ENCODE peak calls at places on chromosomes 6 and 20, in ten cellular contexts. Q, S, C, T, K, U, G, Z, V and Y are unnamed samples. For H3K36me3, the result is how much of the 10 kb centered on the place peaks cover.

GRCh38 chr20:57980526-57980925 is 247.9 kb downstream of the ANKRD60 start:
- DNase-seq in Q (no peak), S (no peak), C (no peak), T (no peak), K (no peak), U (no peak), G (no peak), Z (no peak), V (no peak), Y (no peak)

GRCh38 chr6:146090474-146090873 is 61.6 kb downstream of the GRM1 start:
- DNase-seq in Q (no peak), S (no peak), C (no peak), T (no peak), K (no peak), U (no peak), G (no peak), Z (peak), V (no peak), Y (no peak)

GRCh38 chr6:63923139-63923739 is 287.6 kb downstream of the PHF3 start:
- DNase-seq in Q (no peak), S (no peak), C (peak), T (peak), K (no peak), U (peak), G (no peak), Z (no peak), V (peak), Y (no peak)

GRCh38 chr20:11155156-11155805 is 481.5 kb upstream of the JAG1 start:
- DNase-seq in Q (no peak), S (no peak), C (no peak), T (no peak), K (no peak), U (no peak), G (no peak), Z (no peak), V (no peak), Y (no peak)

GRCh38 chr6:11700118-11700718 is 78.4 kb downstream of the ADTRP start:
- DNase-seq in Q (no peak), S (no peak), C (peak), T (peak), K (no peak), U (peak), G (no peak), Z (no peak), V (peak), Y (no peak)

GRCh38 chr20:36153204-36153603 is 1.3 kb upstream of the EPB41L1 start:
- DNase-seq in Q (no peak), S (no peak), C (no peak), T (no peak), K (no peak), U (no peak), G (no peak), Z (no peak), V (no peak), Y (no peak)

GRCh38 chr6:45054610-45055009 is 273.5 kb upstream of the RUNX2 start:
- DNase-seq in Q (no peak), S (no peak), C (no peak), T (no peak), K (no peak), U (peak), G (no peak), Z (no peak), V (no peak), Y (no peak)

GRCh38 chr20:32877507-32877906 is 18.8 kb downstream of the EFCAB8 start:
- DNase-seq in Q (no peak), S (no peak), C (peak), T (no peak), K (no peak), U (no peak), G (no peak), Z (no peak), V (no peak), Y (no peak)

GRCh38 chr6:44105993-44106740 is 21.1 kb downstream of the MRPL14 start:
- DNase-seq in Q (no peak), S (no peak), C (no peak), T (no peak), K (no peak), U (no peak), G (no peak), Z (no peak), V (no peak), Y (no peak)

GRCh38 chr6:33421344-33421643 is 1.4 kb downstream of the SYNGAP1 start:
- DNase-seq in Q (no peak), S (no peak), C (no peak), T (no peak), K (no peak), U (no peak), G (no peak), Z (no peak), V (no peak), Y (no peak)

DNA sequence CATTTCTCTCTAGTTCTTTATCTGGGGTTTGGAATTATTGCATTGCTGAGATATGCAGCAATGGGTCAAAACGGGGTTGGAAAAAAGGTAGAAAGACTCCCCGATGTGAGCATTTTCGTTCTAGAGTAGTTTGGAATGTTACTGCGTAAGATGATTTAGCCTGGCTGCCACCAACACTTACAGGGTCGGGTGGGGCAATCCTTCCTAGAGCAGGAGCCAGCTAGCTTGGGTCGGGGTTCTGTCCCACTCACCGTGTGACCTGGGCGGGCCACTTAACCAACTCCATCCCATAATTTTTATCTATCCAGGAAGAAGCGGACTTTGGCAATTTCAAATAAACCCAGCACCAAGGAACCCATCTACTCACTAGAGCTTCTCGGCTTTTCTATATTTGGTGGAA is 72.2 kb downstream of the GPX5 start:
- DNase-seq in Q (no peak), S (no peak), C (peak), T (no peak), K (no peak), U (peak), G (no peak), Z (no peak), V (peak), Y (no peak)
- H3K4me3 ChIP-seq in Q (no peak), S (no peak), C (peak), T (no peak), K (no peak), U (peak), G (no peak), Z (peak), V (peak), Y (no peak)

GRCh38 chr6:67497749-67498148 is 1137.3 kb upstream of the ADGRB3 start:
- DNase-seq in Q (no peak), S (no peak), C (no peak), T (no peak), K (no peak), U (no peak), G (no peak), Z (no peak), V (no peak), Y (no peak)
- H3K36me3 ChIP-seq in Q (under half), S (under half), C (under half), T (under half), K (under half), U (under half), G (under half), Z (under half), V (under half), Y (under half)

DNA sequence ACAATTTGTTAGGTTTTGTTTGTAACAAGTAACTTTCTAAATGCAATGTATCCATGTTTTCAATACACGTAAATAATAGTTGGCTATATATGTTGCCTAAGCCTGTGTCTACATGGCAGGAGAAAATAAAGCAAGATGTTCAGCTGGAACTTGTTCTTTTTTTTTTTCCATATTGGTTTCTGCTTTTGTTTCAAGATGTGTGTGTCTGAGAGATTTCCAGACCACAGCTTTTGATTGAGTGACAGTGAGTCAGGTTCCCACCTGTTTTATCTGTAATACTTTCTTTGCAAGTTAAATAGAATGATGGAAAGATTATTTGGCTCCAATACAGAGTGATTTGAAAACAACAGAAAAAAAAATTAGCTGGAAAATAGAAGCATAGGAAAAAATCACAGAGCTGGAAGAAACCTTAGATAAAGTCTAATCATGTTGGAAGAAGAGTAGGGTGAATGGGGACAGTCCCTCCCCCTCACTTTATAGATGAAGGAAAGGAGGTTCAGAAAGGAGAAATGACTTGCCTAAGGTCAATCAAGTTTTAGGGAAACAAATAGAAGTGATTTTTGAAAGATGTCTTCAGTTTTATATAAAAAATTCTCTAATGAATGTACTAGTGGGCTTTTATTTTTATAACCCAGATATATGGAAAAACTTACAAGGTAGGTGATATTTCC is 150.9 kb upstream of the STMND1 start:
- DNase-seq in Q (no peak), S (no peak), C (no peak), T (no peak), K (no peak), U (no peak), G (no peak), Z (no peak), V (no peak), Y (no peak)
- H3K4me3 ChIP-seq in Q (no peak), S (no peak), C (no peak), T (no peak), K (no peak), U (no peak), G (no peak), Z (no peak), V (no peak), Y (no peak)

DNA sequence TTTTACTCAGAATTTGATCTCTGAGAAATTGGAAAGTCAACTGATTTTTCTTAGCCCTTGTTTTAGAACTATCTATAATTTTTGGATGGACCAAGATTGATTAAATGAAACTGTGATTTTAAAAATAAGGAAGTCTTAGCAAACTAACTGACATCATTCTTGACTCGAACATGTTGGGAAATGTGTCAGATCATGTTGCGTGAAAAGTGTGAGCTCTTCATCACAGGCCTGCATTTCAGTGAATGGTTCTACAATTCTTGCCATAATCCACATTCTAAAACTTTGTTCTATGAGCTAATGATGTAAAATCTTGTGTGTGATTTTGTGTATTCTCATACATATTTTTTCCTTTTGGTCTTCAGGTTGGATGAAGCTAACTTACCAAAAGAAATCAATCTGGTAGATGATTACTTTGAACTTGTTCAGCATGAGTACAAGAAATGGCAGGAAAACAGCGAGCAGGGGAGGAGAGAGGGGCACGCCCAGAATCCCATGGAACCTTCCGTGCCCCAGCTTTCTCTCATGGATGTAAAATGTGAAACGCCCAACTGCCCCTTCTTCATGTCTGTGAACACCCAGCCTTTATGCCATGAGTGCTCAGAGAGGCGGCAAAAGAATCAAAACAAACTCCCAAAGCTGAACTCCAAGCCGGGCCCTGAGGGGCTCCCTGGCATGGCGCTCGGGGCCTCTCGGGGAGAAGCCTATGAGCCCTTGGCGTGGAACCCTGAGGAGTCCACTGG is 11.2 kb downstream of the TNFAIP3 start:
- DNase-seq in Q (no peak), S (no peak), C (no peak), T (peak), K (no peak), U (no peak), G (no peak), Z (no peak), V (no peak), Y (no peak)
- H3K36me3 ChIP-seq in Q (half or more), S (half or more), C (under half), T (half or more), K (half or more), U (half or more), G (half or more), Z (under half), V (under half), Y (half or more)

DNA sequence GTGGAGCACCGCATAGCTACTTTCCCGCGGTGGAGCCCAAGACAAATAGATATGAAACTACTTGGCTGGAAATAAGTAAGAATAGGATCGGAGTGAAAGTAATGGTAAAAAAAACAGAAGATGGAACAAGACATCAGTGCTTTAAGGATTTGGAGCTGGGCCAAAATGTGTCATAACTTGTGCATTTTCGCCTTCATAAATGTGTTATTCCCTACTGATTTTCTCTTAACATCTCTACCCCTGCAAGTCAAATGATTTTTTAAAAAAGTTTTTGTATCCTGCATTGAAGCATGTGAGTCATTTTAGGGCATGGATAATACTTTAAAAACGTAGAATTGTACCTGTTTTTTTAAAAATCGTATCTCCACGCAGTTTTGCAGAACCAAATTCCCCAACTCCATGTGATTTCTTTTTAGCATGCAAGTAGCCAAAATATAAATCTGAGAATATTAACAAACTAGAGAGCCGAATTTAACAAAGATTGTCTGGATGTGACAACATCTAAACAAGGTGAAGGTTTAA is 885 bp upstream of the FAM184A start:
- DNase-seq in Q (no peak), S (no peak), C (no peak), T (no peak), K (no peak), U (peak), G (no peak), Z (no peak), V (no peak), Y (no peak)
- H3K4me3 ChIP-seq in Q (peak), S (peak), C (peak), T (peak), K (peak), U (peak), G (peak), Z (peak), V (peak), Y (peak)

DNA sequence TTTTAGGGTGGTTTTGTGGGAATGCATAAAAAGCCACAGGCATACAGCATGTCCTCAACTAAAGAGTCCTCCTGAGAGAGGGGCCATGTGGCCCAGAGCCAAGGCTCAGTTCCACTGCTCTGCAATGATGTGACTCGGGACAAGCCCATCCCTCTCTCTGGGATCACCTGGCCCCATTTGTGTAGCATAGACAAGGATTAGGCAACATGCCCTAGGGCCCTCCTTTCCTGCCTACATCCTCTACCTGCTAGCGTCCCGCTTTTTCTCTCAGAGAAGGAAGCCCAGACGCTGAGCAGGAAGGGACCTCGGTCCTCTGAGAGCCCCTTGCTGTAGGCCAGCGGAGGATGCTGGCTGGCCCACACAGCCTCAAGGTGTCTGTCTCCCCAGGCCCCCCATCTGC is 8.8 kb downstream of the TGM2 start:
- DNase-seq in Q (no peak), S (no peak), C (no peak), T (no peak), K (no peak), U (no peak), G (no peak), Z (no peak), V (no peak), Y (no peak)
- H3K36me3 ChIP-seq in Q (under half), S (under half), C (under half), T (under half), K (under half), U (under half), G (under half), Z (under half), V (under half), Y (under half)

GRCh38 chr6:138330763-138331162 is 46.9 kb upstream of the SMIM28 start:
- DNase-seq in Q (no peak), S (no peak), C (no peak), T (no peak), K (no peak), U (no peak), G (no peak), Z (no peak), V (no peak), Y (no peak)

GRCh38 chr6:138328210-138328609 is 49.5 kb upstream of the SMIM28 start:
- DNase-seq in Q (no peak), S (no peak), C (no peak), T (no peak), K (no peak), U (no peak), G (no peak), Z (no peak), V (no peak), Y (no peak)

GRCh38 chr6:138331984-138332383 is 45.7 kb upstream of the SMIM28 start:
- DNase-seq in Q (no peak), S (no peak), C (peak), T (no peak), K (no peak), U (no peak), G (no peak), Z (no peak), V (no peak), Y (no peak)

GRCh38 chr6:138334000-138334399 is 43.7 kb upstream of the SMIM28 start:
- DNase-seq in Q (no peak), S (no peak), C (no peak), T (no peak), K (no peak), U (no peak), G (no peak), Z (no peak), V (no peak), Y (no peak)

GRCh38 chr6:138331444-138331843 is 46.3 kb upstream of the SMIM28 start:
- DNase-seq in Q (no peak), S (no peak), C (peak), T (no peak), K (no peak), U (no peak), G (no peak), Z (no peak), V (no peak), Y (no peak)
- H3K4me3 ChIP-seq in Q (no peak), S (no peak), C (peak), T (no peak), K (no peak), U (no peak), G (no peak), Z (no peak), V (no peak), Y (no peak)

GRCh38 chr20:58994390-58995159 is 12.5 kb downstream of the CTSZ start:
- DNase-seq in Q (no peak), S (no peak), C (no peak), T (no peak), K (no peak), U (no peak), G (no peak), Z (no peak), V (no peak), Y (no peak)

GRCh38 chr20:58995461-58996225 is 11.4 kb downstream of the CTSZ start:
- DNase-seq in Q (no peak), S (no peak), C (no peak), T (no peak), K (no peak), U (no peak), G (no peak), Z (peak), V (no peak), Y (no peak)

GRCh38 chr20:58992911-58993310 is 11.9 kb downstream of the NELFCD start:
- DNase-seq in Q (peak), S (no peak), C (no peak), T (no peak), K (no peak), U (no peak), G (no peak), Z (no peak), V (no peak), Y (no peak)

GRCh38 chr20:58991720-58992119 is 10.7 kb downstream of the NELFCD start:
- DNase-seq in Q (peak), S (no peak), C (no peak), T (no peak), K (no peak), U (no peak), G (no peak), Z (no peak), V (no peak), Y (no peak)

GRCh38 chr20:58993332-58994248 is 12.5 kb downstream of the NELFCD start:
- DNase-seq in Q (peak), S (no peak), C (no peak), T (no peak), K (no peak), U (no peak), G (no peak), Z (no peak), V (no peak), Y (no peak)
- H3K36me3 ChIP-seq in Q (half or more), S (half or more), C (half or more), T (under half), K (half or more), U (half or more), G (half or more), Z (under half), V (half or more), Y (half or more)

GRCh38 chr6:116387374-116387773 is 16.6 kb downstream of the DSE start:
- DNase-seq in Q (no peak), S (no peak), C (no peak), T (no peak), K (no peak), U (peak), G (no peak), Z (peak), V (peak), Y (no peak)

GRCh38 chr6:116389357-116389756 is 18.6 kb downstream of the DSE start:
- DNase-seq in Q (no peak), S (no peak), C (no peak), T (no peak), K (no peak), U (no peak), G (no peak), Z (no peak), V (no peak), Y (no peak)

GRCh38 chr6:116386581-116387299 is 16.0 kb downstream of the DSE start:
- DNase-seq in Q (no peak), S (no peak), C (no peak), T (no peak), K (no peak), U (peak), G (no peak), Z (no peak), V (peak), Y (no peak)

GRCh38 chr6:116390571-116390970 is 19.8 kb downstream of the DSE start:
- DNase-seq in Q (no peak), S (no peak), C (no peak), T (no peak), K (no peak), U (no peak), G (no peak), Z (no peak), V (no peak), Y (no peak)

GRCh38 chr6:116388924-116389323 is 18.2 kb downstream of the DSE start:
- DNase-seq in Q (no peak), S (no peak), C (no peak), T (no peak), K (no peak), U (no peak), G (no peak), Z (no peak), V (no peak), Y (no peak)
- H3K4me3 ChIP-seq in Q (no peak), S (no peak), C (no peak), T (no peak), K (no peak), U (no peak), G (no peak), Z (no peak), V (no peak), Y (no peak)